ENCODE peak calls at places on chromosomes 6 and 20, in eight cellular contexts. M is PC-3, Q is lower lobe of right lung, Y is upper lobe of right lung, F is hepatocyte, U is aorta, I is tibial nerve, C is GM23338. P is an unnamed sample.

GRCh38 chr6:132130530-132131298 is 179.5 kb upstream of the CCN2 start:
- DNase-seq in M (no peak), Q (no peak), Y (no peak), F (no peak), U (peak; percentile 84), I (no peak), C (no peak), P (no peak)

GRCh38 chr6:134686071-134686470 is 263.8 kb downstream of the ALDH8A1 start:
- DNase-seq in M (peak; percentile 31), Q (no peak), Y (no peak), F (no peak), U (no peak), I (no peak), C (no peak), P (no peak)

GRCh38 chr6:122580731-122581130 is 29.5 kb upstream of the PKIB start:
- DNase-seq in M (peak; percentile 52), Q (no peak), Y (no peak), F (no peak), U (no peak), I (no peak), C (peak; percentile 22), P (no peak)

GRCh38 chr6:3585320-3585935 is 128.6 kb upstream of the SLC22A23 start:
- DNase-seq in M (peak; percentile 94), Q (no peak), Y (no peak), F (no peak), U (no peak), I (no peak), C (no peak), P (no peak)

GRCh38 chr6:81895511-81896185 is 143.2 kb upstream of the TENT5A start:
- DNase-seq in M (peak; percentile 53), Q (no peak), Y (no peak), F (peak; percentile 30), U (no peak), I (no peak), C (no peak), P (no peak)

GRCh38 chr6:52548999-52549398 is 27.9 kb downstream of the TRAM2 start:
- DNase-seq in M (no peak), Q (no peak), Y (no peak), F (no peak), U (no peak), I (no peak), C (no peak), P (no peak)

GRCh38 chr20:44186674-44187053 is 324 bp downstream of the JPH2 start:
- DNase-seq in M (no peak), Q (no peak), Y (no peak), F (peak; percentile 41), U (peak; percentile 48), I (no peak), C (no peak), P (no peak)

GRCh38 chr6:43887906-43888683 is 118.1 kb downstream of the VEGFA start:
- DNase-seq in M (no peak), Q (no peak), Y (peak; percentile 46), F (no peak), U (no peak), I (no peak), C (no peak), P (no peak)

GRCh38 chr6:31559606-31559957 is 12.2 kb downstream of the NFKBIL1 start:
- DNase-seq in M (no peak), Q (no peak), Y (no peak), F (no peak), U (no peak), I (no peak), C (no peak), P (no peak)

GRCh38 chr6:44514576-44515193 is 127.2 kb downstream of the CDC5L start:
- DNase-seq in M (no peak), Q (no peak), Y (peak; percentile 16), F (no peak), U (no peak), I (no peak), C (no peak), P (no peak)

GRCh38 chr20:53547664-53548239 is 45.9 kb downstream of the ZNF217 start:
- DNase-seq in M (peak; percentile 95), Q (no peak), Y (no peak), F (peak; percentile 78), U (no peak), I (no peak), C (peak; percentile 90), P (no peak)

GRCh38 chr20:3045042-3045815 is 623 bp upstream of the MRPS26 start:
- DNase-seq in M (peak; percentile 45), Q (peak; percentile 84), Y (no peak), F (peak; percentile 78), U (peak; percentile 87), I (peak; percentile 62), C (peak; percentile 82), P (peak; percentile 63)

GRCh38 chr6:163392533-163392932 is 22.0 kb upstream of the QKI start:
- DNase-seq in M (peak; percentile 81), Q (peak; percentile 65), Y (no peak), F (peak; percentile 55), U (no peak), I (no peak), C (no peak), P (no peak)

GRCh38 chr20:22931653-22932052 is 103.5 kb upstream of the SSTR4 start:
- DNase-seq in M (no peak), Q (no peak), Y (no peak), F (no peak), U (no peak), I (no peak), C (no peak), P (no peak)
- H3K4me3 ChIP-seq in M (no peak overlapping the region), Q (no peak overlapping the region), Y (no peak overlapping the region), F (no peak overlapping the region), U (no peak overlapping the region), I (no peak overlapping the region), C (no peak overlapping the region), P (no peak overlapping the region)

DNA sequence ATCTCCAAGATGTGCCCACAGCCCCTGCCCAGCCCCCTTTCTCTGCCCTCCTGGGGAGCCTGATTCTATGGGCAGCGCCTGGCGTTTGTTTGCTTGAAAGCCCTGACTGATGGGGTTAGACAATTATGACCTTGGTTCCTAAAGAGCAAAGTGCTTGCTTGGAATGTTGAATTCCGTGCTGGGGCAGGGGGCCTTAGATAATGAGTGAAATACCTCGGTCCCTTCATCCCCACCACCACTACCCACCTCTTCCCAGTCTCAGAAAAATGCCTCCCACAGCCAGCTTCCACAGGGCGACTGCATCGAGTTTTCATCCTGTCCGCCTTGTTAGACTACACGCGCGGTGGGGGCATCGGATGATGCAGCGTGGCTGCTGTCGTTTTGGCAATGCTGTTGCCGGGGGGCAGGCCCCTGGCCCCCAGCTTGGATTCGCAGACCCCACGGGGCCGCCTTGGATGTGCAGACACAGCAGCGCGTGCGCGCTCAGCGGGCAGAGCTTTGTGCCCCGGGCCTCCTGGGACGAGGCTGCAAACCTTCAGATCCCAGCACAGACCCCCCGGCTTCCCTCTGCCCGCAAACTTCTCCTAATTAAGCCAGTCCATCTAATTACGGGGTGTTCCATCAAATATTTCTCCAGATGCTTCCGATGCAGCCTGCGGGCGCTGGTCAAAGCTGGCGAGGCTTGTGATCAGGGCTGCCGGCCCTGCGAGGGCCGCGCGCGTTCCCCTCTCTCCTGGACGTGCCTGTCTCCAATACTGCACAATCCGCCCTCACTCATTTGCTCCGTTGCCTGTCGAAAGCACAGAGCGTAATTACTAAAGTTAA is 86.1 kb downstream of the LINC00237 start:
- DNase-seq in M (no peak), Q (no peak), Y (no peak), F (no peak), U (no peak), I (no peak), C (peak; percentile 17), P (no peak)
- H3K27me3 ChIP-seq in M (peaks cover 84% of the 10 kb centered on the region), Q (peaks cover 28% of the 10 kb centered on the region), Y (peaks cover 17% of the 10 kb centered on the region), F (no peaks in the 10 kb centered on the region), U (no peaks in the 10 kb centered on the region), I (no peaks in the 10 kb centered on the region), C (no peaks in the 10 kb centered on the region), P (no peaks in the 10 kb centered on the region)

GRCh38 chr6:112203577-112204349 is 50.6 kb downstream of the LAMA4 start:
- DNase-seq in M (peak; percentile 96), Q (no peak), Y (no peak), F (peak; percentile 14), U (no peak), I (no peak), C (no peak), P (no peak)

GRCh38 chr6:112204350-112204706 is 50.0 kb downstream of the LAMA4 start:
- DNase-seq in M (no peak), Q (no peak), Y (no peak), F (no peak), U (no peak), I (no peak), C (no peak), P (no peak)

GRCh38 chr6:112205521-112206458 is 48.6 kb downstream of the LAMA4 start:
- DNase-seq in M (peak; percentile 82), Q (no peak), Y (no peak), F (no peak), U (no peak), I (no peak), C (peak; percentile 27), P (no peak)

GRCh38 chr6:112207131-112207530 is 47.2 kb downstream of the LAMA4 start:
- DNase-seq in M (peak; percentile 39), Q (no peak), Y (no peak), F (no peak), U (no peak), I (no peak), C (no peak), P (no peak)

DNA sequence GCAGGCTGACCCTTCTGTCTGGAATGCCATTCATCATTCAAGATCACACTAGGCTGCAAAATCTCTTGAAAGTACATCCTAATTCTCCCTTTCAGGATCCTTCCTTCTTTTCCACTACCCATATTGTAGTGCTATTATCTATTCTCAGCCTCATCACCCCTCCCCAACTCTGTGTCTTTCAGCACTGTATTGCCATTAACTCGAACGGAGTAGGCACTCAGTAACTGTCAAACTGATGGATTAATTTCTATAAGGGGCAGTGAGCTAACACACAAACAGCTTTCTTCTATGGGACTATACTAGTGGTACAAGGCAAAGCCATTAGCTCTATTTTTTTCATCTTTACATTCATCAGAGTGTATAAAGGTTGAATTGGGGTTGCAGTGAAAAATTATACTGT is 46.6 kb downstream of the LAMA4 start:
- DNase-seq in M (no peak), Q (no peak), Y (no peak), F (no peak), U (no peak), I (no peak), C (no peak), P (no peak)
- H3K4me1 ChIP-seq in M (peaks cover 45% of the 10 kb centered on the region), Q (peaks cover 20% of the 10 kb centered on the region), Y (peaks cover 34% of the 10 kb centered on the region), F (peaks cover 8% of the 10 kb centered on the region), U (peaks cover 9% of the 10 kb centered on the region), I (peaks cover 29% of the 10 kb centered on the region), C (peaks cover 30% of the 10 kb centered on the region), P (no peaks in the 10 kb centered on the region)

GRCh38 chr6:63805345-63805744 is 169.7 kb downstream of the PHF3 start:
- DNase-seq in M (no peak), Q (no peak), Y (no peak), F (no peak), U (no peak), I (no peak), C (no peak), P (no peak)

GRCh38 chr6:63807056-63807455 is 171.5 kb downstream of the PHF3 start:
- DNase-seq in M (no peak), Q (no peak), Y (no peak), F (no peak), U (no peak), I (no peak), C (no peak), P (no peak)

GRCh38 chr6:63804381-63804956 is 168.9 kb downstream of the PHF3 start:
- DNase-seq in M (peak; percentile 88), Q (no peak), Y (no peak), F (no peak), U (no peak), I (no peak), C (no peak), P (no peak)

GRCh38 chr6:63806573-63806913 is 170.9 kb downstream of the PHF3 start:
- DNase-seq in M (no peak), Q (no peak), Y (no peak), F (no peak), U (no peak), I (no peak), C (no peak), P (no peak)

GRCh38 chr6:63805808-63806572 is 170.4 kb downstream of the PHF3 start:
- DNase-seq in M (peak; percentile 92), Q (no peak), Y (no peak), F (peak; percentile 62), U (peak; percentile 46), I (no peak), C (no peak), P (no peak)
- H3K4me3 ChIP-seq in M (peak overlapping the region; percentile 46), Q (no peak overlapping the region), Y (no peak overlapping the region), F (no peak overlapping the region), U (no peak overlapping the region), I (no peak overlapping the region), C (no peak overlapping the region), P (no peak overlapping the region)

P was measured in CD8-positive, alpha-beta memory T cell.